ENCODE peak calls at places on chromosomes 6 and 20, in nine cellular contexts. Y is activated T-helper 1 cell treated with anti-CD3 and anti-CD28 coated beads, Interleukin-12 subunit alpha, Interleukin-12 subunit beta, Interleukin-2, Interleukin-4 antibody, amounts not matched to agents 30 ng/mL and 10 ng/mL and 1 ng/mL, durations not matched to agents 14 hours and 24 hours and 36 hours; T is Calu3; O is stimulated activated CD4-positive, alpha-beta T cell treated with anti-CD3 and anti-CD28 coated beads, Interleukin-4, amount 100 ng/mL, for 24 hours; C is iris pigment epithelial cell; H is central memory CD8-positive, alpha-beta T cell; L is mucosa of descending colon; X is activated CD8-positive, alpha-beta memory T cell treated with anti-CD3 and anti-CD28 coated beads for 48 hours; E is astrocyte of the cerebellum. W is an unnamed sample.

GRCh38 chr6:134750669-134751068 is 199.2 kb downstream of the ALDH8A1 start:
- DNase-seq in Y (no peak), T (no peak), O (no peak), C (peak; percentile 70), H (no peak), L (no peak), X (no peak), E (peak; percentile 53), W (peak; percentile 65)

GRCh38 chr6:346389-347030 is 45.0 kb upstream of the IRF4 start:
- DNase-seq in Y (no peak), T (no peak), O (no peak), C (peak; percentile 76), H (no peak), L (no peak), X (no peak), E (peak; percentile 34), W (no peak)

GRCh38 chr6:159461266-159461665 is 231.8 kb downstream of the SOD2 start:
- DNase-seq in Y (no peak), T (no peak), O (no peak), C (no peak), H (no peak), L (no peak), X (no peak), E (peak; percentile 9), W (peak; percentile 20)

GRCh38 chr6:15796844-15797243 is 134.0 kb upstream of the DTNBP1 start:
- DNase-seq in Y (no peak), T (no peak), O (no peak), C (no peak), H (no peak), L (no peak), X (no peak), E (no peak), W (peak; percentile 41)

GRCh38 chr6:166778046-166778445 is 151.0 kb upstream of the RPS6KA2 start:
- DNase-seq in Y (no peak), T (no peak), O (no peak), C (no peak), H (no peak), L (no peak), X (no peak), E (no peak), W (no peak)

GRCh38 chr20:4375881-4376280 is 345.8 kb upstream of the PRND start:
- DNase-seq in Y (no peak), T (no peak), O (no peak), C (peak; percentile 81), H (no peak), L (no peak), X (no peak), E (no peak), W (peak; percentile 69)

GRCh38 chr20:57272883-57273282 is 6.4 kb upstream of the BMP7 start:
- DNase-seq in Y (no peak), T (no peak), O (no peak), C (no peak), H (no peak), L (no peak), X (no peak), E (no peak), W (no peak)

GRCh38 chr20:40961686-40962640 is 66.7 kb upstream of the TOP1 start:
- DNase-seq in Y (no peak), T (no peak), O (no peak), C (no peak), H (no peak), L (no peak), X (no peak), E (no peak), W (no peak)

GRCh38 chr6:36595168-36595818 is 1.1 kb downstream of the SRSF3 start:
- DNase-seq in Y (no peak), T (peak; percentile 53), O (peak; percentile 32), C (peak; percentile 65), H (no peak), L (no peak), X (no peak), E (no peak), W (peak; percentile 59)

GRCh38 chr6:3137057-3137777 is 18.7 kb downstream of the BPHL start:
- DNase-seq in Y (no peak), T (no peak), O (no peak), C (peak; percentile 39), H (no peak), L (no peak), X (no peak), E (no peak), W (peak; percentile 43)

GRCh38 chr20:15862178-15862577 is 711.1 kb downstream of the KIF16B start:
- DNase-seq in Y (no peak), T (no peak), O (no peak), C (no peak), H (no peak), L (no peak), X (no peak), E (no peak), W (no peak)

GRCh38 chr6:26187981-26188635 is 100.9 kb downstream of the HFE start:
- DNase-seq in Y (peak; percentile 52), T (no peak), O (peak; percentile 27), C (no peak), H (no peak), L (no peak), X (no peak), E (no peak), W (peak; percentile 76)

GRCh38 chr20:25220810-25221591 is 25.5 kb downstream of the ENTPD6 start:
- DNase-seq in Y (no peak), T (no peak), O (no peak), C (no peak), H (no peak), L (peak; percentile 88), X (no peak), E (no peak), W (no peak)

GRCh38 chr6:116580198-116580597 is 8.9 kb downstream of the RWDD1 start:
- DNase-seq in Y (no peak), T (no peak), O (no peak), C (peak; percentile 86), H (no peak), L (no peak), X (no peak), E (peak; percentile 38), W (peak; percentile 76)

GRCh38 chr6:156250593-156250992 is 526.6 kb upstream of the ARID1B start:
- DNase-seq in Y (no peak), T (no peak), O (peak; percentile 55), C (no peak), H (no peak), L (no peak), X (no peak), E (no peak), W (peak; percentile 36)

GRCh38 chr6:135853986-135854385 is 2.5 kb downstream of the PDE7B start:
- DNase-seq in Y (no peak), T (no peak), O (no peak), C (peak; percentile 43), H (no peak), L (no peak), X (no peak), E (no peak), W (no peak)

GRCh38 chr6:100730581-100730980 is 150.5 kb downstream of the ASCC3 start:
- DNase-seq in Y (no peak), T (no peak), O (no peak), C (no peak), H (no peak), L (no peak), X (no peak), E (no peak), W (no peak)

GRCh38 chr20:62120990-62121775 is 1.1 kb upstream of the LSM14B start:
- DNase-seq in Y (no peak), T (no peak), O (peak; percentile 36), C (peak; percentile 69), H (peak; percentile 21), L (peak; percentile 78), X (no peak), E (no peak), W (no peak)

GRCh38 chr6:157036245-157036681 is 259.1 kb downstream of the ARID1B start:
- DNase-seq in Y (no peak), T (no peak), O (no peak), C (peak; percentile 41), H (no peak), L (no peak), X (no peak), E (no peak), W (no peak)

GRCh38 chr20:5741089-5741488 is 9.1 kb upstream of the SHLD1 start:
- DNase-seq in Y (no peak), T (no peak), O (no peak), C (no peak), H (no peak), L (no peak), X (no peak), E (peak; percentile 52), W (peak; percentile 30)

GRCh38 chr20:48523191-48523757 is 304.5 kb downstream of the PREX1 start:
- DNase-seq in Y (peak; percentile 5), T (peak; percentile 58), O (no peak), C (peak; percentile 67), H (no peak), L (no peak), X (no peak), E (peak; percentile 59), W (peak; percentile 57)

GRCh38 chr20:4216142-4216735 is 200.9 kb upstream of the RNF24 start:
- DNase-seq in Y (no peak), T (no peak), O (no peak), C (no peak), H (no peak), L (no peak), X (no peak), E (peak; percentile 35), W (peak; percentile 27)

GRCh38 chr6:107736713-107737396 is 87.3 kb downstream of the SCML4 start:
- DNase-seq in Y (no peak), T (no peak), O (no peak), C (no peak), H (no peak), L (no peak), X (no peak), E (no peak), W (no peak)

GRCh38 chr6:2853766-2854393 is 12.2 kb upstream of the SERPINB1 start:
- DNase-seq in Y (no peak), T (peak; percentile 73), O (peak; percentile 86), C (peak; percentile 77), H (peak; percentile 71), L (no peak), X (peak; percentile 66), E (no peak), W (peak; percentile 88)

GRCh38 chr6:39555136-39555535 is 170.1 kb downstream of the KIF6 start:
- DNase-seq in Y (no peak), T (no peak), O (no peak), C (no peak), H (no peak), L (no peak), X (no peak), E (no peak), W (no peak)

GRCh38 chr20:57390604-57391438 is at the start of gene RBM38:
- DNase-seq in Y (peak; percentile 69), T (peak; percentile 86), O (peak; percentile 79), C (peak; percentile 49), H (no peak), L (peak; percentile 86), X (no peak), E (no peak), W (peak; percentile 70)

GRCh38 chr6:112694986-112695385 is 347.9 kb downstream of the RFPL4B start:
- DNase-seq in Y (no peak), T (no peak), O (no peak), C (no peak), H (no peak), L (no peak), X (no peak), E (no peak), W (no peak)

GRCh38 chr20:58793512-58794420 is 56.9 kb downstream of the GNAS-AS1 start:
- DNase-seq in Y (no peak), T (no peak), O (no peak), C (no peak), H (no peak), L (no peak), X (no peak), E (no peak), W (no peak)

GRCh38 chr20:19108181-19108580 is 104.3 kb upstream of the SLC24A3 start:
- DNase-seq in Y (no peak), T (no peak), O (no peak), C (no peak), H (no peak), L (no peak), X (no peak), E (no peak), W (no peak)

GRCh38 chr6:42963855-42964605 is 3.5 kb downstream of the GNMT start:
- DNase-seq in Y (no peak), T (peak; percentile 62), O (peak; percentile 41), C (peak; percentile 61), H (no peak), L (no peak), X (no peak), E (no peak), W (peak; percentile 58)

GRCh38 chr6:126628125-126628524 is 288.2 kb downstream of the CENPW start:
- DNase-seq in Y (no peak), T (no peak), O (no peak), C (no peak), H (no peak), L (no peak), X (no peak), E (no peak), W (no peak)